ENCODE peak calls at places on chromosome 9, in five cellular contexts. F, C, R, U and V are unnamed samples.

GRCh38 chr9:738209-738915 is 103.1 kb upstream of the DMRT1 start:
- DNase-seq in F (no peak), C (no peak), R (peak), U (no peak), V (peak)

GRCh38 chr9:2645569-2645968 is 24.0 kb downstream of the VLDLR start:
- DNase-seq in F (no peak), C (no peak), R (no peak), U (no peak), V (no peak)

GRCh38 chr9:34544035-34544434 is 21.2 kb upstream of the ENHO start:
- DNase-seq in F (no peak), C (no peak), R (no peak), U (no peak), V (no peak)

GRCh38 chr9:12904261-12905000 is 129.6 kb downstream of the LURAP1L start:
- DNase-seq in F (no peak), C (no peak), R (no peak), U (no peak), V (no peak)

GRCh38 chr9:135239100-135239768 is 151.8 kb downstream of the OLFM1 start:
- DNase-seq in F (no peak), C (no peak), R (no peak), U (no peak), V (no peak)

GRCh38 chr9:85703398-85703797 is 38.4 kb downstream of the AGTPBP1 start:
- DNase-seq in F (no peak), C (no peak), R (no peak), U (no peak), V (no peak)

GRCh38 chr9:121889990-121890563 is 203.0 kb downstream of the TTLL11 start:
- DNase-seq in F (no peak), C (no peak), R (no peak), U (no peak), V (no peak)

GRCh38 chr9:27792971-27793689 is 219.8 kb upstream of the C9orf72 start:
- DNase-seq in F (no peak), C (no peak), R (no peak), U (no peak), V (no peak)

GRCh38 chr9:86679979-86680378 is 267.3 kb downstream of the GAS1 start:
- DNase-seq in F (no peak), C (no peak), R (no peak), U (no peak), V (no peak)

GRCh38 chr9:97427885-97428284 is 16.0 kb downstream of the TDRD7 start:
- DNase-seq in F (no peak), C (no peak), R (no peak), U (no peak), V (no peak)

GRCh38 chr9:134778841-134779411 is 101.7 kb upstream of the FCN2 start:
- DNase-seq in F (no peak), C (no peak), R (no peak), U (peak), V (no peak)

GRCh38 chr9:73038613-73039012 is 85.8 kb upstream of the ALDH1A1 start:
- DNase-seq in F (no peak), C (no peak), R (no peak), U (peak), V (no peak)

GRCh38 chr9:21153688-21154608 is 12.3 kb upstream of the IFNW1 start:
- DNase-seq in F (no peak), C (peak), R (no peak), U (no peak), V (no peak)

GRCh38 chr9:126480810-126481209 is 132.9 kb upstream of the LMX1B start:
- DNase-seq in F (no peak), C (no peak), R (no peak), U (no peak), V (no peak)

GRCh38 chr9:126763130-126763764 is 41.6 kb upstream of the ZBTB43 start:
- DNase-seq in F (no peak), C (no peak), R (no peak), U (no peak), V (no peak)

GRCh38 chr9:119905706-119906105 is 536.5 kb upstream of the BRINP1 start:
- DNase-seq in F (no peak), C (no peak), R (no peak), U (no peak), V (no peak)

GRCh38 chr9:111601237-111602018 is 2.0 kb upstream of the PTGR1 start:
- DNase-seq in F (no peak), C (no peak), R (no peak), U (no peak), V (no peak)

GRCh38 chr9:20988061-20988460 is 43.4 kb downstream of the HACD4 start:
- DNase-seq in F (no peak), C (no peak), R (no peak), U (no peak), V (no peak)

GRCh38 chr9:17342696-17343095 is 207.9 kb downstream of the CNTLN start:
- DNase-seq in F (no peak), C (no peak), R (no peak), U (no peak), V (no peak)

GRCh38 chr9:127030814-127031740 is 91.4 kb downstream of the ANGPTL2 start:
- DNase-seq in F (no peak), C (no peak), R (no peak), U (no peak), V (no peak)

GRCh38 chr9:134455951-134456739 is 129.9 kb downstream of the RXRA start:
- DNase-seq in F (peak), C (no peak), R (peak), U (peak), V (peak)

GRCh38 chr9:91536211-91536691 is 112.6 kb upstream of the NFIL3 start:
- DNase-seq in F (no peak), C (peak), R (peak), U (no peak), V (no peak)

GRCh38 chr9:128124873-128125574 is 2.5 kb downstream of the PTGES2 start:
- DNase-seq in F (no peak), C (no peak), R (peak), U (peak), V (no peak)
- H3K4me3 ChIP-seq in F (no peak), C (peak), R (no peak), U (no peak), V (no peak)

DNA sequence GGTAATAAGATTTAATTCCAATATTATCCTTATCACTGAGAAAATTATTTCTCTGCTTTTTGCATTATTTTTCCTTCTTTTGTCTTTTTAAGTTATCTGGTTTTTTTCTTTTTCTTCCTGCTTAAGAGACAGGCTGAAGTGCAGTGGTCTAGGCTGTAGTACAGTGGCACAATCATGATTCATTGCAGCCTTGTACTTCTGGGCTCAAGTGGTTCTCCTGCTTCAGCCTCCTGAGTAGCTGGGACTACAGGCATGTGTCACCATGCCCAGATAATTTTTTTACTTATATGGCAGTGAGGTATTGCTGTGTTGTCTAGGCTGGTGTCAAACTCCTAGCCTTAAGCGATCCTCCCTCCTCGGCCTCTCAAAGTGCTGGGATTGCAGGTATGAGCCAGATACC is 93.9 kb downstream of the SLC44A1 start:
- DNase-seq in F (no peak), C (no peak), R (no peak), U (no peak), V (no peak)
- H3K27ac ChIP-seq in F (no peak), C (no peak), R (no peak), U (no peak), V (no peak)

GRCh38 chr9:99828054-99828416 is 6.3 kb downstream of the NR4A3 start:
- DNase-seq in F (no peak), C (no peak), R (no peak), U (no peak), V (no peak)
- H3K4me3 ChIP-seq in F (no peak), C (no peak), R (no peak), U (no peak), V (no peak)

GRCh38 chr9:129236441-129237145 is 58.5 kb upstream of the IER5L start:
- DNase-seq in F (no peak), C (no peak), R (no peak), U (no peak), V (no peak)

GRCh38 chr9:129235041-129235930 is 57.2 kb upstream of the IER5L start:
- DNase-seq in F (no peak), C (no peak), R (no peak), U (no peak), V (no peak)

GRCh38 chr9:129237804-129238203 is 59.7 kb upstream of the IER5L start:
- DNase-seq in F (no peak), C (no peak), R (no peak), U (no peak), V (no peak)

GRCh38 chr9:129235931-129236331 is 57.9 kb upstream of the IER5L start:
- DNase-seq in F (peak), C (no peak), R (no peak), U (no peak), V (no peak)

GRCh38 chr9:129237195-129237611 is 59.1 kb upstream of the IER5L start:
- DNase-seq in F (peak), C (no peak), R (no peak), U (no peak), V (no peak)
- H3K27ac ChIP-seq in F (peak), C (no peak), R (no peak), U (no peak), V (no peak)

GRCh38 chr9:3793363-3793762 is 267.6 kb upstream of the RFX3 start:
- DNase-seq in F (no peak), C (no peak), R (no peak), U (no peak), V (no peak)

GRCh38 chr9:3788211-3788610 is 262.4 kb upstream of the RFX3 start:
- DNase-seq in F (no peak), C (no peak), R (no peak), U (no peak), V (no peak)

DNA sequence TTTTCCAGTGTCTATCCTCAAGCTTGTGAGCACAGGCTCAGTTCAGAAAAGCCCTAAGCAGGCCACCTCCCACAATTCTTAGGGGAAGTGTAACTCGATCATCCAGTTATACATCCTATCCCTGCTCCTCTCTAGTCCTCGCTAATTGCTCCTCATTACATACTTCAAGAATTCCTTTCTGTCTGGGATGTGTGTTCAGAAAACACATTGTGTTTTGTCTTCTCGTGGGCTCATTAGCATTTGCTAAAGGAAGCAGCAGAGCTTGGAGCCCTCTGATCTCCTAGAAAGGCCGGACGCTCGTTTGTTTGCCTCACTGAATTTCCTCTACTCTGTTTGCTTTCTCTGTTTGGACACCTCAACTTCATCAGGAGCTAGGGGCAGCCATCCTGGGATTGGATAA is 268.2 kb upstream of the RFX3 start:
- DNase-seq in F (no peak), C (no peak), R (no peak), U (no peak), V (no peak)
- H3K4me3 ChIP-seq in F (no peak), C (no peak), R (no peak), U (no peak), V (no peak)

DNA sequence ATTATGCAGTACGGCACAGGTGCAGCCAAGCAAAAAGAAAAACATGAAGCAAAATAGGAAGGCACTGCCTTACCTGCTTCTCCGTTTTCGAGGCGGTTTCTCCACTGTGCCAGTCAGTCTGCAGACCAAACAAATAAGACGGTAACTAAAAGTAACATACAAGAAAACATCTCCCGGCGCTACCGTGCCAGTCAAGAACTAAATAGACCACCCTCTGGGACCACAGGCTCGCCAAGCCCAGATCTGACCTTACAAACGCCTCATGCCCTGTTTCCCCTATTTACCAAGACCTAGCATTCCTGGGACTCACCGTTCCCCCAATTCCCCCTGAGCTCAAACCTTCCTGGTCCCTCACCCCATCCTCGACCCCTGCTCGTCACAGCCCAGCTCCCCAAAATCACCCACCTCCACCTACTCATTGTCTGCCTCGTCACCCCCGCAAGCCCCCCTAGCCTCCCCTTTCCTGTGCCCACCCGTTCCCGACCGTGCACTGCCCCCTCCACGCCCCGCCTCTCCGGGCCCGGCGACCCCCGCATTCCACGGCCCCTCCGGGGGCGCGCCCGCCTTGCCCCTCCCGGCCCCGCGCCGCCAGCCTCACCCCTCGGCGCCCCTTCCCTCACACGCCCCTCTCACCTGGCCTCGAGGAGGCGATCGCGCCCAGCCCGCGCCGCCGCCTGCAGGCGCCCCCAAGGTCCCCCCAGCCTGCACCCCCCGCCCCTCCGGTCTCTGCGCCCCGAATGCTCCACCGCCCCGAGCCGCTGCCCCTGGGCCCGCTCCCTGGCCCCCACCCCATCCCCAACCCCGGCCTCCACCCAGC is 560 bp downstream of the SCAI start:
- DNase-seq in F (no peak), C (no peak), R (no peak), U (peak), V (peak)
- H3K27ac ChIP-seq in F (no peak), C (no peak), R (no peak), U (no peak), V (peak)

GRCh38 chr9:124477211-124478013 is 27.2 kb downstream of the ADGRD2 start:
- DNase-seq in F (no peak), C (no peak), R (no peak), U (no peak), V (no peak)
- H3K4me3 ChIP-seq in F (no peak), C (peak), R (no peak), U (no peak), V (peak)

DNA sequence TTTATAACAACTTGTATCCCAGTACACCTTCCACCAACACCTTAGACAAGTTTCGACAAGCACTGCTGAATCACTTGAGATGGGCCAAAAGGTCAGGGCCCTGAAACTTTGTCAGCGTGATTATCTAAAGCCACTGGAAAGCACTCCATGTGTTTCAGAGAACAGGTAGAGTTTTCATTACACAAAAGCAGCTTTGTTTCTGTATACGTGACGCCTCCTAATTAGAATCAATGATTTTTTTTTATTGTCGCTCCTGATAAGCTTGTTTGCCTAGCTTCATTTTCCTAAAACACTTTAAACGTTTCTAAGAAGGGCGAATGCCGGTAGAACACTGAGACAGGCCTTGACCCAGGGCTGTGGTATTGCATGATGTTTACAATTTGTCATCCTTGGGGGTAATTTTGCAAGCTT is 193.8 kb downstream of the GLIS3 start:
- DNase-seq in F (no peak), C (no peak), R (no peak), U (no peak), V (no peak)
- H3K27ac ChIP-seq in F (no peak), C (no peak), R (no peak), U (no peak), V (peak)